ENCODE peak calls at places on chromosomes 6 and 20, in ten cellular contexts. One of them, this sample, is unnamed.

GRCh38 chr20:33119725-33120720 is 40.6 kb downstream of the BPIFB4 start:
- DNase-seq in right atrium auricular region: no peak
- DNase-seq in HepG2: no peak
- DNase-seq in neural progenitor cell: no peak
- DNase-seq in colonic mucosa: no peak
- DNase-seq in upper lobe of right lung: no peak
- DNase-seq in ovary: no peak
- DNase-seq in heart right ventricle: no peak
- DNase-seq in left ventricle myocardium inferior: no peak
- DNase-seq in body of pancreas: no peak
- DNase-seq in this sample: no peak

GRCh38 chr6:106739387-106739786 is 110.0 kb downstream of the QRSL1 start:
- DNase-seq in right atrium auricular region: peak
- DNase-seq in HepG2: no peak
- DNase-seq in neural progenitor cell: no peak
- DNase-seq in colonic mucosa: no peak
- DNase-seq in upper lobe of right lung: peak
- DNase-seq in ovary: no peak
- DNase-seq in heart right ventricle: peak
- DNase-seq in left ventricle myocardium inferior: peak
- DNase-seq in body of pancreas: peak
- DNase-seq in this sample: peak

GRCh38 chr20:7775072-7775471 is 165.2 kb downstream of the HAO1 start:
- DNase-seq in right atrium auricular region: no peak
- DNase-seq in HepG2: no peak
- DNase-seq in neural progenitor cell: no peak
- DNase-seq in colonic mucosa: no peak
- DNase-seq in upper lobe of right lung: no peak
- DNase-seq in ovary: no peak
- DNase-seq in heart right ventricle: peak
- DNase-seq in left ventricle myocardium inferior: no peak
- DNase-seq in body of pancreas: no peak
- DNase-seq in this sample: no peak

GRCh38 chr6:46058951-46059350 is 43.3 kb upstream of the CLIC5 start:
- DNase-seq in right atrium auricular region: no peak
- DNase-seq in HepG2: no peak
- DNase-seq in neural progenitor cell: no peak
- DNase-seq in colonic mucosa: no peak
- DNase-seq in upper lobe of right lung: no peak
- DNase-seq in ovary: no peak
- DNase-seq in heart right ventricle: no peak
- DNase-seq in left ventricle myocardium inferior: no peak
- DNase-seq in body of pancreas: no peak
- DNase-seq in this sample: no peak

GRCh38 chr6:150038202-150038830 is 13.0 kb upstream of the RAET1L start:
- DNase-seq in right atrium auricular region: no peak
- DNase-seq in HepG2: no peak
- DNase-seq in neural progenitor cell: peak
- DNase-seq in colonic mucosa: no peak
- DNase-seq in upper lobe of right lung: no peak
- DNase-seq in ovary: no peak
- DNase-seq in heart right ventricle: no peak
- DNase-seq in left ventricle myocardium inferior: no peak
- DNase-seq in body of pancreas: no peak
- DNase-seq in this sample: no peak

GRCh38 chr6:117481278-117481925 is 1.1 kb upstream of the DCBLD1 start:
- DNase-seq in right atrium auricular region: no peak
- DNase-seq in HepG2: peak
- DNase-seq in neural progenitor cell: peak
- DNase-seq in colonic mucosa: peak
- DNase-seq in upper lobe of right lung: no peak
- DNase-seq in ovary: no peak
- DNase-seq in heart right ventricle: no peak
- DNase-seq in left ventricle myocardium inferior: no peak
- DNase-seq in body of pancreas: no peak
- DNase-seq in this sample: no peak

GRCh38 chr6:150738092-150738625 is 127.3 kb upstream of the MTHFD1L start:
- DNase-seq in right atrium auricular region: no peak
- DNase-seq in HepG2: no peak
- DNase-seq in neural progenitor cell: no peak
- DNase-seq in colonic mucosa: no peak
- DNase-seq in upper lobe of right lung: no peak
- DNase-seq in ovary: no peak
- DNase-seq in heart right ventricle: no peak
- DNase-seq in left ventricle myocardium inferior: no peak
- DNase-seq in body of pancreas: no peak
- DNase-seq in this sample: no peak

GRCh38 chr6:39137235-39137634 is 22.2 kb upstream of the SAYSD1 start:
- DNase-seq in right atrium auricular region: no peak
- DNase-seq in HepG2: peak
- DNase-seq in neural progenitor cell: peak
- DNase-seq in colonic mucosa: peak
- DNase-seq in upper lobe of right lung: no peak
- DNase-seq in ovary: no peak
- DNase-seq in heart right ventricle: peak
- DNase-seq in left ventricle myocardium inferior: no peak
- DNase-seq in body of pancreas: no peak
- DNase-seq in this sample: no peak

GRCh38 chr6:39898625-39899024 is 35.6 kb downstream of the MOCS1 start:
- DNase-seq in right atrium auricular region: no peak
- DNase-seq in HepG2: no peak
- DNase-seq in neural progenitor cell: no peak
- DNase-seq in colonic mucosa: no peak
- DNase-seq in upper lobe of right lung: no peak
- DNase-seq in ovary: no peak
- DNase-seq in heart right ventricle: no peak
- DNase-seq in left ventricle myocardium inferior: no peak
- DNase-seq in body of pancreas: no peak
- DNase-seq in this sample: peak

GRCh38 chr6:33418690-33419291 is 884 bp upstream of the CUTA start:
- DNase-seq in right atrium auricular region: no peak
- DNase-seq in HepG2: no peak
- DNase-seq in neural progenitor cell: peak
- DNase-seq in colonic mucosa: no peak
- DNase-seq in upper lobe of right lung: no peak
- DNase-seq in ovary: peak
- DNase-seq in heart right ventricle: no peak
- DNase-seq in left ventricle myocardium inferior: no peak
- DNase-seq in body of pancreas: no peak
- DNase-seq in this sample: no peak

GRCh38 chr20:10558635-10559187 is 115.1 kb downstream of the JAG1 start:
- DNase-seq in right atrium auricular region: no peak
- DNase-seq in HepG2: no peak
- DNase-seq in neural progenitor cell: no peak
- DNase-seq in colonic mucosa: no peak
- DNase-seq in upper lobe of right lung: no peak
- DNase-seq in ovary: no peak
- DNase-seq in heart right ventricle: no peak
- DNase-seq in left ventricle myocardium inferior: no peak
- DNase-seq in body of pancreas: no peak
- DNase-seq in this sample: no peak
- TF ChIP-seq CTCF in right atrium auricular region: no peak
- TF ChIP-seq CTCF in HepG2: no peak
- TF ChIP-seq CTCF in neural progenitor cell: no peak
- TF ChIP-seq CTCF in colonic mucosa: no peak
- TF ChIP-seq CTCF in upper lobe of right lung: no peak
- TF ChIP-seq CTCF in ovary: no peak
- TF ChIP-seq CTCF in heart right ventricle: no peak
- TF ChIP-seq CTCF in left ventricle myocardium inferior: peak
- TF ChIP-seq CTCF in body of pancreas: no peak
- TF ChIP-seq CTCF in this sample: no peak

GRCh38 chr20:36861875-36862801 is 13.8 kb upstream of the TLDC2 start:
- DNase-seq in right atrium auricular region: peak
- DNase-seq in HepG2: peak
- DNase-seq in neural progenitor cell: peak
- DNase-seq in colonic mucosa: peak
- DNase-seq in upper lobe of right lung: peak
- DNase-seq in ovary: peak
- DNase-seq in heart right ventricle: peak
- DNase-seq in left ventricle myocardium inferior: peak
- DNase-seq in body of pancreas: peak
- DNase-seq in this sample: peak
- H3K4me3 ChIP-seq in right atrium auricular region: peak
- H3K4me3 ChIP-seq in HepG2: peak
- H3K4me3 ChIP-seq in neural progenitor cell: peak
- H3K4me3 ChIP-seq in colonic mucosa: peak
- H3K4me3 ChIP-seq in upper lobe of right lung: peak
- H3K4me3 ChIP-seq in ovary: peak
- H3K4me3 ChIP-seq in heart right ventricle: peak
- H3K4me3 ChIP-seq in left ventricle myocardium inferior: peak
- H3K4me3 ChIP-seq in body of pancreas: peak
- H3K4me3 ChIP-seq in this sample: no peak

GRCh38 chr20:43821795-43822194 is 92.9 kb upstream of the TOX2 start:
- DNase-seq in right atrium auricular region: no peak
- DNase-seq in HepG2: no peak
- DNase-seq in neural progenitor cell: no peak
- DNase-seq in colonic mucosa: no peak
- DNase-seq in upper lobe of right lung: no peak
- DNase-seq in ovary: no peak
- DNase-seq in heart right ventricle: no peak
- DNase-seq in left ventricle myocardium inferior: no peak
- DNase-seq in body of pancreas: no peak
- DNase-seq in this sample: no peak

GRCh38 chr20:43825635-43826034 is 89.0 kb upstream of the TOX2 start:
- DNase-seq in right atrium auricular region: no peak
- DNase-seq in HepG2: no peak
- DNase-seq in neural progenitor cell: no peak
- DNase-seq in colonic mucosa: no peak
- DNase-seq in upper lobe of right lung: peak
- DNase-seq in ovary: no peak
- DNase-seq in heart right ventricle: no peak
- DNase-seq in left ventricle myocardium inferior: no peak
- DNase-seq in body of pancreas: no peak
- DNase-seq in this sample: no peak

GRCh38 chr20:43824279-43824678 is 90.4 kb upstream of the TOX2 start:
- DNase-seq in right atrium auricular region: peak
- DNase-seq in HepG2: no peak
- DNase-seq in neural progenitor cell: no peak
- DNase-seq in colonic mucosa: no peak
- DNase-seq in upper lobe of right lung: peak
- DNase-seq in ovary: no peak
- DNase-seq in heart right ventricle: no peak
- DNase-seq in left ventricle myocardium inferior: no peak
- DNase-seq in body of pancreas: no peak
- DNase-seq in this sample: no peak

GRCh38 chr20:43827940-43828562 is 86.6 kb upstream of the TOX2 start:
- DNase-seq in right atrium auricular region: peak
- DNase-seq in HepG2: no peak
- DNase-seq in neural progenitor cell: no peak
- DNase-seq in colonic mucosa: no peak
- DNase-seq in upper lobe of right lung: no peak
- DNase-seq in ovary: no peak
- DNase-seq in heart right ventricle: no peak
- DNase-seq in left ventricle myocardium inferior: no peak
- DNase-seq in body of pancreas: no peak
- DNase-seq in this sample: no peak

DNA sequence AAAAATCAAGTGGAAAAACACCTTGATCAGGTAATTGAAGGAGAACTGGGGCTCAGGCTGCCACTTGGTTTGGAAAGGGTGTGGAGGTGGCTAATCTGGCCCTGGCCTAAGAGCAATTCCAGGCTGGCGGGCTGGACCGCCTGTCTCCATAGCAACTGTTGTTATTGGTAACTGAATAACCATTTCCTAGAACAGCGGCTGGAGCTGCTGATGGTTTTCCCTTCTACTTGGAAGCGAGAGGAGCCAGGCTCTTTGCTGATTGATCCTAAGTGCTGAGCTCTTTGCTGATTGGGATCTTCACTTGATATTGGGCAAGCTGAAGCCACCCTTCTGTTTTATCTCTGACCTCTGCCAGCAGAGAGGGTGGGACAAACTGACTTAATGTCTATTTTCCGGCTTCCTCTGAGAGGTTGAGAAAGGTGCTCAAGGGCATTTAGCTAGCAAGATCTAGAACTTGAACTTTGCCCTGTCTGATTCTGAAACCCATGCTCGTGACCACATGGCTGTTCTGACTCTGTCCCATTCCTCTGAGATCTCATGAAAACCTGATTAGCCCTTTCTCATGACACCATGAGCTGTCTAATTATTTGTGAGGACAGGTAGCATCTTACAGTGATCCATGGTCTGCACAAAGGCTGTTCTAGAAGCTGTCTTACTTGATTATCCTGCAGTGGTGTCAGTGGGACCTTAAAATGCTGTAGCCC is 89.8 kb upstream of the TOX2 start:
- DNase-seq in right atrium auricular region: peak
- DNase-seq in HepG2: peak
- DNase-seq in neural progenitor cell: peak
- DNase-seq in colonic mucosa: peak
- DNase-seq in upper lobe of right lung: peak
- DNase-seq in ovary: no peak
- DNase-seq in heart right ventricle: peak
- DNase-seq in left ventricle myocardium inferior: no peak
- DNase-seq in body of pancreas: peak
- DNase-seq in this sample: no peak
- H3K27ac ChIP-seq in right atrium auricular region: no peak
- H3K27ac ChIP-seq in HepG2: no peak
- H3K27ac ChIP-seq in neural progenitor cell: no peak
- H3K27ac ChIP-seq in colonic mucosa: no peak
- H3K27ac ChIP-seq in upper lobe of right lung: no peak
- H3K27ac ChIP-seq in ovary: no peak
- H3K27ac ChIP-seq in heart right ventricle: no peak
- H3K27ac ChIP-seq in left ventricle myocardium inferior: no peak
- H3K27ac ChIP-seq in body of pancreas: no peak
- H3K27ac ChIP-seq in this sample: no peak

GRCh38 chr6:116443105-116443504 is 18.1 kb upstream of the CALHM6 start:
- DNase-seq in right atrium auricular region: no peak
- DNase-seq in HepG2: no peak
- DNase-seq in neural progenitor cell: no peak
- DNase-seq in colonic mucosa: no peak
- DNase-seq in upper lobe of right lung: no peak
- DNase-seq in ovary: no peak
- DNase-seq in heart right ventricle: no peak
- DNase-seq in left ventricle myocardium inferior: no peak
- DNase-seq in body of pancreas: no peak
- DNase-seq in this sample: no peak

GRCh38 chr6:116444991-116445566 is 16.1 kb upstream of the CALHM6 start:
- DNase-seq in right atrium auricular region: no peak
- DNase-seq in HepG2: no peak
- DNase-seq in neural progenitor cell: no peak
- DNase-seq in colonic mucosa: no peak
- DNase-seq in upper lobe of right lung: no peak
- DNase-seq in ovary: no peak
- DNase-seq in heart right ventricle: no peak
- DNase-seq in left ventricle myocardium inferior: no peak
- DNase-seq in body of pancreas: no peak
- DNase-seq in this sample: no peak

GRCh38 chr6:116446399-116446798 is 14.8 kb upstream of the CALHM6 start:
- DNase-seq in right atrium auricular region: no peak
- DNase-seq in HepG2: no peak
- DNase-seq in neural progenitor cell: no peak
- DNase-seq in colonic mucosa: no peak
- DNase-seq in upper lobe of right lung: no peak
- DNase-seq in ovary: no peak
- DNase-seq in heart right ventricle: no peak
- DNase-seq in left ventricle myocardium inferior: no peak
- DNase-seq in body of pancreas: no peak
- DNase-seq in this sample: no peak

GRCh38 chr6:116444575-116444974 is 16.6 kb upstream of the CALHM6 start:
- DNase-seq in right atrium auricular region: no peak
- DNase-seq in HepG2: no peak
- DNase-seq in neural progenitor cell: no peak
- DNase-seq in colonic mucosa: no peak
- DNase-seq in upper lobe of right lung: no peak
- DNase-seq in ovary: no peak
- DNase-seq in heart right ventricle: no peak
- DNase-seq in left ventricle myocardium inferior: no peak
- DNase-seq in body of pancreas: no peak
- DNase-seq in this sample: no peak

GRCh38 chr6:116444092-116444491 is 17.1 kb upstream of the CALHM6 start:
- DNase-seq in right atrium auricular region: no peak
- DNase-seq in HepG2: peak
- DNase-seq in neural progenitor cell: peak
- DNase-seq in colonic mucosa: no peak
- DNase-seq in upper lobe of right lung: no peak
- DNase-seq in ovary: no peak
- DNase-seq in heart right ventricle: no peak
- DNase-seq in left ventricle myocardium inferior: no peak
- DNase-seq in body of pancreas: no peak
- DNase-seq in this sample: no peak
- TF ChIP-seq CTCF in right atrium auricular region: peak
- TF ChIP-seq CTCF in HepG2: peak
- TF ChIP-seq CTCF in neural progenitor cell: peak
- TF ChIP-seq CTCF in colonic mucosa: peak
- TF ChIP-seq CTCF in upper lobe of right lung: peak
- TF ChIP-seq CTCF in ovary: peak
- TF ChIP-seq CTCF in heart right ventricle: peak
- TF ChIP-seq CTCF in left ventricle myocardium inferior: peak
- TF ChIP-seq CTCF in body of pancreas: peak
- TF ChIP-seq CTCF in this sample: peak

This sample was measured in right lobe of liver.